ENCODE peak calls at places on chromosomes 1 and 21, in seven cellular contexts. M, O, C, V, P, X and A are unnamed samples.

GRCh38 chr1:199784127-199784526 is 243.4 kb upstream of the NR5A2 start:
- DNase-seq in M (peak; percentile 22), O (no peak), C (no peak), V (no peak), P (no peak), X (no peak), A (no peak)

GRCh38 chr1:44359234-44359937 is 4.3 kb upstream of the ERI3 start:
- DNase-seq in M (peak; percentile 19), O (no peak), C (no peak), V (no peak), P (no peak), X (no peak), A (no peak)

GRCh38 chr1:11150326-11150725 is 38.8 kb upstream of the ANGPTL7 start:
- DNase-seq in M (no peak), O (no peak), C (peak; percentile 30), V (no peak), P (no peak), X (no peak), A (no peak)

GRCh38 chr1:8814870-8815269 is 2.6 kb downstream of the RERE start:
- DNase-seq in M (no peak), O (no peak), C (no peak), V (no peak), P (peak; percentile 43), X (no peak), A (no peak)

GRCh38 chr1:179340915-179341314 is 24.9 kb upstream of the AXDND1 start:
- DNase-seq in M (no peak), O (no peak), C (no peak), V (no peak), P (no peak), X (no peak), A (no peak)

GRCh38 chr1:190226006-190226405 is 251.7 kb downstream of the BRINP3 start:
- DNase-seq in M (no peak), O (no peak), C (no peak), V (no peak), P (no peak), X (no peak), A (no peak)

GRCh38 chr1:150971583-150972416 is 2.8 kb downstream of the CERS2 start:
- DNase-seq in M (peak; percentile 54), O (no peak), C (no peak), V (no peak), P (peak; percentile 55), X (no peak), A (peak; percentile 74)

GRCh38 chr21:14318598-14318997 is 64.3 kb downstream of the HSPA13 start:
- DNase-seq in M (no peak), O (no peak), C (no peak), V (no peak), P (no peak), X (no peak), A (no peak)

GRCh38 chr1:54105736-54106269 is 47.0 kb downstream of the CDCP2 start:
- DNase-seq in M (no peak), O (no peak), C (no peak), V (no peak), P (no peak), X (peak; percentile 54), A (no peak)

GRCh38 chr1:1001631-1002300 is 1.9 kb upstream of the HES4 start:
- DNase-seq in M (peak; percentile 77), O (no peak), C (peak; percentile 90), V (peak; percentile 31), P (peak; percentile 89), X (peak; percentile 90), A (peak; percentile 63)

GRCh38 chr1:61140056-61140549 is 57.7 kb downstream of the NFIA start:
- DNase-seq in M (no peak), O (no peak), C (no peak), V (no peak), P (no peak), X (no peak), A (no peak)

GRCh38 chr1:61141288-61142044 is 59.1 kb downstream of the NFIA start:
- DNase-seq in M (peak; percentile 78), O (no peak), C (no peak), V (no peak), P (no peak), X (no peak), A (no peak)

GRCh38 chr1:61142726-61143500 is 60.6 kb downstream of the NFIA start:
- DNase-seq in M (peak; percentile 40), O (no peak), C (no peak), V (no peak), P (no peak), X (no peak), A (no peak)

GRCh38 chr1:61139324-61140055 is 57.1 kb downstream of the NFIA start:
- DNase-seq in M (peak; percentile 93), O (no peak), C (no peak), V (no peak), P (no peak), X (peak; percentile 63), A (peak; percentile 55)

DNA sequence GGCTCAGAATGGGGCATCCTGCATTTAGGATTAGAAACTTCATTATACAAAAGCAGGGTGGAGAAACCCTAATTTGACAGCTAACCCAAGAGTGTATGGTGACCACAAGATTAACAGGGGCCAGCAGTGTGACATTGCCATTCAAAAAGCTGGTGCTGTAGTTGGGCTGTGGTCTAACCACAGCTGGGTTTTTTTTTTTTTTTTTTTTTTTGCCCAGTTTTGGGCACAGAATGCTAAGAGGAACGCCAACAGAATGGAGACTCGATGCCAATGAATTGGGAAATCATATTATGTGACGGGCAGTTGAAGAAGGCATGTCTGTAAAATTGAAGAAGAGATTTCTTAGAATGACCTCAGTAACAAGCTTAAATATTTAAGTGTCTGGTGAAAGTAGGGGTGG is 58.4 kb downstream of the NFIA start:
- DNase-seq in M (no peak), O (no peak), C (no peak), V (no peak), P (no peak), X (peak; percentile 46), A (no peak)
- H3K27ac ChIP-seq in M (peak overlapping the region; percentile 44), O (no peak overlapping the region), C (peak overlapping the region; percentile 11), V (no peak overlapping the region), P (peak overlapping the region; percentile 78), X (no peak overlapping the region), A (peak overlapping the region; percentile 87)

GRCh38 chr1:243850013-243850367 is at the start of gene AKT3:
- DNase-seq in M (no peak), O (no peak), C (peak; percentile 94), V (no peak), P (peak; percentile 83), X (no peak), A (peak; percentile 87)
- H3K27me3 ChIP-seq in M (no peaks in the 10 kb centered on the region), O (no peaks in the 10 kb centered on the region), C (no peaks in the 10 kb centered on the region), V (no peaks in the 10 kb centered on the region), P (peaks cover 39% of the 10 kb centered on the region), X (no peaks in the 10 kb centered on the region), A (no peaks in the 10 kb centered on the region)

GRCh38 chr1:20211511-20211931 is 25.2 kb upstream of the PLA2G2C start:
- DNase-seq in M (peak; percentile 84), O (no peak), C (no peak), V (no peak), P (no peak), X (no peak), A (peak; percentile 73)

GRCh38 chr1:20210736-20211405 is 24.6 kb upstream of the PLA2G2C start:
- DNase-seq in M (peak; percentile 27), O (no peak), C (no peak), V (no peak), P (no peak), X (no peak), A (peak; percentile 89)

GRCh38 chr1:20209471-20209870 is 23.2 kb upstream of the PLA2G2C start:
- DNase-seq in M (no peak), O (no peak), C (no peak), V (no peak), P (no peak), X (no peak), A (no peak)

GRCh38 chr1:20212099-20212684 is 25.9 kb upstream of the PLA2G2C start:
- DNase-seq in M (no peak), O (no peak), C (no peak), V (no peak), P (no peak), X (no peak), A (no peak)

DNA sequence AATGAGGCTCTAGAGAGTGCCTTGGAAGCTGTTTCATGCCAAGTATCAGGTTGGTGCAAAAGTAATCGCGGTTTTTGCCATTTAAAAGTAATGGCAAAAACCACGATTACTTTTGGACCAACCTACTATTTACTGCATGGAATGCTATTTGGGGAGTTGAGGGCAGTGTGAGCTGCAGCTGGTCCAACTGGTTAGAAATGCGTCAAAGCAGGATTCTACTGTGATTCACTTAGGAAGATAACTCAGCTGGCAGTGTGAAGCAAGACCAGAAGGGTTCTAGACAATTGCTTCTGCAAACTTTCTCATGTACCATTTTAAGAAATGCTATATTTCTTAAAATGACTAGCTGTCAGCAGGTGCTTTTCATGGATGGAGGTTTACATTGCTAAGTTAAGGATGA is 21.2 kb upstream of the PLA2G2C start:
- DNase-seq in M (peak; percentile 28), O (no peak), C (no peak), V (no peak), P (no peak), X (no peak), A (no peak)
- H3K27ac ChIP-seq in M (no peak overlapping the region), O (no peak overlapping the region), C (no peak overlapping the region), V (no peak overlapping the region), P (no peak overlapping the region), X (no peak overlapping the region), A (no peak overlapping the region)

GRCh38 chr21:38984982-38985422 is 179.3 kb downstream of the ETS2 start:
- DNase-seq in M (peak; percentile 89), O (no peak), C (no peak), V (no peak), P (no peak), X (peak; percentile 14), A (no peak)

GRCh38 chr21:38982096-38982495 is 176.4 kb downstream of the ETS2 start:
- DNase-seq in M (no peak), O (no peak), C (no peak), V (no peak), P (no peak), X (peak; percentile 43), A (no peak)

GRCh38 chr21:38982804-38983203 is 177.1 kb downstream of the ETS2 start:
- DNase-seq in M (no peak), O (no peak), C (no peak), V (no peak), P (no peak), X (no peak), A (no peak)

GRCh38 chr21:38984568-38984967 is 178.8 kb downstream of the ETS2 start:
- DNase-seq in M (no peak), O (no peak), C (no peak), V (no peak), P (no peak), X (no peak), A (no peak)

DNA sequence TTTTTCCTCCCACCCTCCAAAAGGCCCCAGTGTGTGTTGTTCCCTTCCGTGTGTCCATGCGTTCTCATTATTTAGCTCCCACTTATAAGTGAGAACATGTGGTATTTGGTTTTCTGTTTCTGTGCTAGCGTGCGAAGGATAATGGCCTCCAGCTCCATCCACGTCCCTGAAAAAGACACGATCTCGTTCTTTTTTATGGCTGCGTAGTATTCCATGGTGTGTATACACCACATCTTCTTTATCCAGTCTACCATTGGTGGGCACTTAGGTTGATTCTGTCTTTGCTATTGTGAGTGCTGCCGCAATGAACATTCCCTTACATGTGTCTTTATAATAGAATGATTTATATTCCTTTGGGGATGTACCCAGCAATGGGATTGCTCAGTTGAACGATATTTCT is 177.8 kb downstream of the ETS2 start:
- DNase-seq in M (no peak), O (no peak), C (no peak), V (no peak), P (no peak), X (no peak), A (no peak)
- H3K27me3 ChIP-seq in M (no peaks in the 10 kb centered on the region), O (peaks cover 2% of the 10 kb centered on the region), C (no peaks in the 10 kb centered on the region), V (peaks cover 22% of the 10 kb centered on the region), P (no peaks in the 10 kb centered on the region), X (peaks cover 5% of the 10 kb centered on the region), A (no peaks in the 10 kb centered on the region)